ENCODE peak calls at places on chromosomes 3 and 15, in five cellular contexts. T is H1, F is K562, J is HepG2, W is GM12878. I is an unnamed sample.

GRCh38 chr15:72179950-72180581 is 17.5 kb downstream of the GRAMD2A start:
- DNase-seq in T (no peak), J (peak; percentile 36), W (no peak), F (no peak), I (no peak)

GRCh38 chr3:196872316-196872715 is 4.6 kb downstream of the SENP5 start:
- DNase-seq in F (no peak), T (no peak), W (no peak), J (no peak), I (no peak)

GRCh38 chr3:167187211-167187610 is 192.9 kb downstream of the ZBBX start:
- DNase-seq in W (no peak), J (no peak), F (no peak), T (no peak), I (no peak)

GRCh38 chr15:89088605-89089315 is 504 bp downstream of the ABHD2 start:
- DNase-seq in T (no peak), F (no peak), W (no peak), J (no peak), I (no peak)

GRCh38 chr15:58344164-58345070 is 87.4 kb upstream of the LIPC start:
- DNase-seq in F (no peak), T (no peak), W (no peak), J (no peak), I (no peak)

GRCh38 chr3:13163848-13164382 is 90.7 kb upstream of the IQSEC1 start:
- DNase-seq in T (no peak), J (no peak), W (no peak), F (no peak), I (no peak)

GRCh38 chr3:31066999-31067398 is 172.5 kb upstream of the GADL1 start:
- DNase-seq in J (no peak), F (no peak), W (no peak), T (no peak), I (no peak)

GRCh38 chr3:73733796-73734195 is 109.1 kb upstream of the PDZRN3 start:
- DNase-seq in F (no peak), T (no peak), J (no peak), W (no peak), I (no peak)

GRCh38 chr3:14725564-14726420 is 50.9 kb downstream of the C3orf20 start:
- DNase-seq in J (no peak), F (no peak), T (no peak), W (no peak), I (no peak)

GRCh38 chr3:21914451-21914850 is 163.4 kb upstream of the ZNF385D start:
- DNase-seq in T (no peak), W (no peak), J (no peak), F (no peak), I (no peak)

GRCh38 chr3:177665122-177665808 is 468.0 kb upstream of the TBL1XR1 start:
- DNase-seq in J (no peak), F (no peak), T (no peak), W (no peak), I (no peak)

GRCh38 chr3:69090021-69090420 is 5.3 kb downstream of the ARL6IP5 start:
- DNase-seq in W (no peak), J (no peak), T (no peak), F (no peak), I (no peak)

GRCh38 chr3:159637895-159638542 is 350.6 kb upstream of the IL12A start:
- DNase-seq in W (no peak), T (no peak), J (no peak), F (no peak), I (peak; percentile 22)

GRCh38 chr15:39431371-39431770 is 149.5 kb upstream of the THBS1 start:
- DNase-seq in W (no peak), J (no peak), F (no peak), T (no peak), I (no peak)

GRCh38 chr3:189292667-189293478 is 121.1 kb downstream of the TPRG1 start:
- DNase-seq in J (no peak), F (no peak), W (no peak), T (no peak), I (no peak)

DNA sequence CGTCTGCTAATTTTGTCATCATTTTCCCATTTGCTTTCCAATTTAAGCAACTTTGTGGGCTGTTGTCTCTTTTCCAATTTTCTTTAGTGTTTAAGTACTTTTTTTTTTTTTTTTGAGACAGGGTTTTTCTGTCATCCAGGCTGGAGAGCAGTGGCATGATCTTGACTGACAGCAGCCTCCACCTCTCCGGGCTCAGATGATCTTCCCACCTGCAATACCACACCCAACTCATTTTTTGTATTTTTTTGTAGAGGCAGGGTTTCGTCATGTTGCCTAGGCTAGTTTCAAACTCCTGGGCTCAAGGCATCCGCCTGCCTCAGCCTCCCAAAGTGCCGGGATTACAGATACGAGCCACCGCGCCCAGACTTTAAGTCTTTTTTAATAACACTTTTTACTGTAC is 26.2 kb upstream of the EIF4A2 start:
- DNase-seq in J (no peak), F (no peak), T (no peak), W (no peak), I (no peak)
- TF ChIP-seq SP1 in J (no peak), F (no peak), T (no peak), W (no peak), I (no peak)

GRCh38 chr3:54773251-54773650 is 154.6 kb downstream of the LRTM1 start:
- DNase-seq in F (no peak), J (no peak), T (no peak), W (no peak), I (no peak)
- TF ChIP-seq CEBPB in F (no peak), J (no peak), T (no peak), W (no peak), I (no peak)

GRCh38 chr15:40893019-40893723 is 1.1 kb upstream of the VPS18 start:
- DNase-seq in F (no peak), T (no peak), J (no peak), W (no peak), I (no peak)

GRCh38 chr15:40894689-40895308 is 549 bp downstream of the VPS18 start:
- DNase-seq in F (peak; percentile 83), J (peak; percentile 86), W (no peak), T (no peak), I (peak; percentile 60)

GRCh38 chr15:40893733-40894688 is at the start of gene VPS18:
- DNase-seq in F (peak; percentile 94), J (peak; percentile 90), W (peak; percentile 84), T (peak; percentile 95), I (peak; percentile 94)

GRCh38 chr15:40892449-40893012 is 1.7 kb upstream of the VPS18 start:
- DNase-seq in T (no peak), W (no peak), F (no peak), J (no peak), I (no peak)

DNA sequence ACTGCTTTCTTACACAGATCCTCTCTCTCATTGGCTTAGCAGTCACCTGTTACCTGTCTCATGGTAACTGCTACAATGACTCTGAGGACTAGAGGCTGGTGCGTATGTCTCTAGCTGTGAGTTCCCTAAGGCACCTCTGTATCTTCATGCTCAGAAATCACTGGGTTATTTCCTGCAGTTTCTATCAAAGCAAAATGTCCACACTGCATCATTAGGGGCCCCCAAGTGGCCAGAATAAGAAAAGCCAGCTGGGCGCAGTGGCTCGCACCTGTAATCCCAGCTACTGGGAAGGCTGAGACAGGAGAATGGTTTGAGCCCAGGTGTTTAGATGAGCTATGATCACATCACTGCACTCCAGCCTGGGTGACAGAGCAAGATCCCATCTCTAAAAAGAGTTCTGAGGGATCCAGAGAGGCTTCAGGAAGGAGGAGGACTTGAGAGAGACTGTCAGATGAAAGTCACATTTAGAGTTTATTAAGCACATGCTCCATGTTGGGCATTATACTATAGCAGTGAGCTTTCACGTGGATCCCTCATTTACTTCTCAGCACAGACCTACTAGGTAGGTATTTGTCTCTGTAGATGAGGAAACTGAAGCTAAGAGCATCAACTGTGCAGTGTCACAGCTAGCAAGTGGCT is 2.3 kb upstream of the VPS18 start:
- DNase-seq in F (peak; percentile 46), T (no peak), W (no peak), J (peak; percentile 40), I (peak; percentile 53)
- TF ChIP-seq SP1 in F (no peak), T (no peak), W (no peak), J (no peak), I (no peak)

GRCh38 chr3:144643778-144644191 is 672.2 kb downstream of the DIPK2A start:
- DNase-seq in F (no peak), J (no peak), T (no peak), W (no peak), I (no peak)
- TF ChIP-seq CEBPB in F (no peak), J (no peak), T (no peak), W (no peak), I (no peak)

DNA sequence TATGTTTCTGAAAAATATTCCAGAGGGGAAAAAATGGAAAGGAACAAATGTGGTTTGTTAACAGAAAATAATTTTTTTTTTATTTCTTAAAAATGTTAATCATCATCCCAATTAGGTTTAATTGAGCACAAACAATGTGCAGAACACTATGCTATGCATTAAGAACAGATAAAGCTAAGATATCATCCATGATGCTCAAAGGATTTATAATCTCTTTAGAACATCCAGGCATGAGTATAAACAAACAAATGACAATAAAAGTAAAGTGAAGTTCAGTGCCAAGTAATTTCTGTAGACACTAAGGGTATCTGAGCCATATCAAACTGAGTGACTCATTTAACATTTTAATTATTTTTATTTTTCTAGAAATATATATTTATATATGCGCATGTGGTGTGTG is 732.2 kb downstream of the NAALADL2 start:
- DNase-seq in F (no peak), W (no peak), T (no peak), J (no peak), I (no peak)
- TF ChIP-seq SP1 in F (no peak), W (no peak), T (no peak), J (no peak), I (no peak)

I was measured in HCT116.